ENCODE peak calls at places on chromosomes 12 and 14, in seven cellular contexts. One of them, this sample, is unnamed.

GRCh38 chr14:61403411-61403810 is 82.0 kb downstream of the PRKCH start:
- DNase-seq in SK-N-SH: no peak
- DNase-seq in endothelial cell of umbilical vein: peak
- DNase-seq in prostate gland: no peak
- DNase-seq in breast epithelium: no peak
- DNase-seq in GM12891: no peak
- DNase-seq in HCT116: no peak
- DNase-seq in this sample: no peak

GRCh38 chr12:63779498-63780481 is at the start of gene RXYLT1:
- DNase-seq in SK-N-SH: peak
- DNase-seq in endothelial cell of umbilical vein: peak
- DNase-seq in prostate gland: peak
- DNase-seq in breast epithelium: peak
- DNase-seq in GM12891: peak
- DNase-seq in HCT116: peak
- DNase-seq in this sample: peak

GRCh38 chr14:77005559-77005958 is 22.9 kb downstream of the IRF2BPL start:
- DNase-seq in SK-N-SH: no peak
- DNase-seq in endothelial cell of umbilical vein: no peak
- DNase-seq in prostate gland: no peak
- DNase-seq in breast epithelium: no peak
- DNase-seq in GM12891: no peak
- DNase-seq in HCT116: no peak
- DNase-seq in this sample: no peak

GRCh38 chr12:8554451-8555195 is 13.9 kb upstream of the CLEC4E start:
- DNase-seq in SK-N-SH: no peak
- DNase-seq in endothelial cell of umbilical vein: peak
- DNase-seq in prostate gland: no peak
- DNase-seq in breast epithelium: no peak
- DNase-seq in GM12891: no peak
- DNase-seq in HCT116: no peak
- DNase-seq in this sample: no peak

GRCh38 chr12:69240625-69240984 is 1.2 kb downstream of the CPSF6 start:
- DNase-seq in SK-N-SH: peak
- DNase-seq in endothelial cell of umbilical vein: peak
- DNase-seq in prostate gland: no peak
- DNase-seq in breast epithelium: no peak
- DNase-seq in GM12891: no peak
- DNase-seq in HCT116: no peak
- DNase-seq in this sample: no peak

GRCh38 chr12:94193168-94193567 is 44.8 kb downstream of the PLXNC1 start:
- DNase-seq in SK-N-SH: no peak
- DNase-seq in endothelial cell of umbilical vein: no peak
- DNase-seq in prostate gland: no peak
- DNase-seq in breast epithelium: no peak
- DNase-seq in GM12891: no peak
- DNase-seq in HCT116: no peak
- DNase-seq in this sample: no peak

GRCh38 chr14:29321646-29322045 is 555.1 kb downstream of the FOXG1 start:
- DNase-seq in SK-N-SH: no peak
- DNase-seq in endothelial cell of umbilical vein: no peak
- DNase-seq in prostate gland: no peak
- DNase-seq in breast epithelium: no peak
- DNase-seq in GM12891: no peak
- DNase-seq in HCT116: no peak
- DNase-seq in this sample: no peak

GRCh38 chr12:123269395-123269892 is 2.2 kb downstream of the CDK2AP1 start:
- DNase-seq in SK-N-SH: peak
- DNase-seq in endothelial cell of umbilical vein: peak
- DNase-seq in prostate gland: peak
- DNase-seq in breast epithelium: peak
- DNase-seq in GM12891: peak
- DNase-seq in HCT116: no peak
- DNase-seq in this sample: peak

GRCh38 chr14:76152333-76152681 is 585 bp downstream of the GPATCH2L start:
- DNase-seq in SK-N-SH: peak
- DNase-seq in endothelial cell of umbilical vein: peak
- DNase-seq in prostate gland: peak
- DNase-seq in breast epithelium: peak
- DNase-seq in GM12891: peak
- DNase-seq in HCT116: peak
- DNase-seq in this sample: peak

GRCh38 chr12:52271157-52271556 is 3.3 kb upstream of the KRT86 start:
- DNase-seq in SK-N-SH: no peak
- DNase-seq in endothelial cell of umbilical vein: no peak
- DNase-seq in prostate gland: no peak
- DNase-seq in breast epithelium: no peak
- DNase-seq in GM12891: no peak
- DNase-seq in HCT116: no peak
- DNase-seq in this sample: no peak

GRCh38 chr12:127193341-127193740 is 1073.6 kb upstream of the TMEM132C start:
- DNase-seq in SK-N-SH: no peak
- DNase-seq in endothelial cell of umbilical vein: no peak
- DNase-seq in prostate gland: no peak
- DNase-seq in breast epithelium: no peak
- DNase-seq in GM12891: no peak
- DNase-seq in HCT116: no peak
- DNase-seq in this sample: no peak

GRCh38 chr14:77508249-77508648 is 9.6 kb upstream of the ISM2 start:
- DNase-seq in SK-N-SH: no peak
- DNase-seq in endothelial cell of umbilical vein: no peak
- DNase-seq in prostate gland: no peak
- DNase-seq in breast epithelium: no peak
- DNase-seq in GM12891: no peak
- DNase-seq in HCT116: no peak
- DNase-seq in this sample: no peak

GRCh38 chr12:75933136-75933535 is 98.4 kb downstream of the PHLDA1 start:
- DNase-seq in SK-N-SH: no peak
- DNase-seq in endothelial cell of umbilical vein: peak
- DNase-seq in prostate gland: no peak
- DNase-seq in breast epithelium: no peak
- DNase-seq in GM12891: no peak
- DNase-seq in HCT116: peak
- DNase-seq in this sample: no peak

GRCh38 chr14:93160353-93160801 is 24.3 kb downstream of the MOAP1 start:
- DNase-seq in SK-N-SH: peak
- DNase-seq in endothelial cell of umbilical vein: no peak
- DNase-seq in prostate gland: no peak
- DNase-seq in breast epithelium: no peak
- DNase-seq in GM12891: no peak
- DNase-seq in HCT116: peak
- DNase-seq in this sample: no peak

GRCh38 chr12:92871121-92871520 is 58.0 kb downstream of the EEA1 start:
- DNase-seq in SK-N-SH: no peak
- DNase-seq in endothelial cell of umbilical vein: no peak
- DNase-seq in prostate gland: no peak
- DNase-seq in breast epithelium: no peak
- DNase-seq in GM12891: no peak
- DNase-seq in HCT116: no peak
- DNase-seq in this sample: no peak

DNA sequence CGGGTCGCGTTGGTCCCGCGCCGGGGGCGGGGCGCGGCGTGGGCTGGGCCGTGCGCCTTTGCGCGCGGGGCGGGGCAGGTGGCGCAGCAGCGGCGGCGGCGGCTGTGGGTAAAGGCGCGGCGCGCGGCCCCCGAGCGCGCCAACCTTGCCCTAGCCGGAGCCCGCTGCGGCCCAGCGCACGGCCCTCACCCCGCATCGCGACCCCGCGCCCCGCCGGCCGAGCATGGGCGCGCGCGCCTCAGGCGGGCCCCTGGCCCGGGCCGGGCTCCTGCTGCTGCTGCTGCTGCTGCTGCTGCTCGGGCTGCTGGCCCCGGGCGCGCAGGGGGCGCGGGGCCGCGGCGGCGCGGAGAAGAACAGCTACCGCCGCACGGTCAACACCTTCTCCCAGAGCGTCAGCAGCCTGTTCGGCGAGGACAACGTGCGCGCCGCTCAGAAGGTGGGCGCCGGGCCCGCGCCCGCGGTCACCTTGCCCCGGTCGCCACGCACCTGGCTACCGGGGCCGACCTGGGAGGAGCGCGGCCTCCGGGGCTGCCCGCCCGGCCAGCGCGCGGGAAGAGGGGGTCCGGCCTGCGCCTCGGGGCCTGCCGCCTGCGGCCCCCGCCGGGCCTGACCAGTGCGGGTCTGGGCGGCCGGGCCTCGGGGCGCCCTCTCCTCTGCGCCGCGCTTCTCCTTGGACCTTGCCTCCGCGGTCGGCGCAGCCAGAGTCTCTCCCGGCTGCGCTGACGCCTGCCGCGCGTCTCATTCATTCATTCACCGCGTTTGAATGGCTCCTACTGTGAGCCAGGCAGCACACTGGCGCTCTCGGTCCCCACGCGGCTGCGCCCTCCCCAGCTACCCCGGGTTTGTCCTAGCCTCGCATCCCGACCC is at the start of gene BRI3BP:
- DNase-seq in SK-N-SH: peak
- DNase-seq in endothelial cell of umbilical vein: peak
- DNase-seq in prostate gland: peak
- DNase-seq in breast epithelium: no peak
- DNase-seq in GM12891: no peak
- DNase-seq in HCT116: no peak
- DNase-seq in this sample: peak
- TF ChIP-seq POLR2AphosphoS5 in SK-N-SH: no peak
- TF ChIP-seq POLR2AphosphoS5 in endothelial cell of umbilical vein: no peak
- TF ChIP-seq POLR2AphosphoS5 in prostate gland: no peak
- TF ChIP-seq POLR2AphosphoS5 in breast epithelium: no peak
- TF ChIP-seq POLR2AphosphoS5 in GM12891: no peak
- TF ChIP-seq POLR2AphosphoS5 in HCT116: peak
- TF ChIP-seq POLR2AphosphoS5 in this sample: no peak

DNA sequence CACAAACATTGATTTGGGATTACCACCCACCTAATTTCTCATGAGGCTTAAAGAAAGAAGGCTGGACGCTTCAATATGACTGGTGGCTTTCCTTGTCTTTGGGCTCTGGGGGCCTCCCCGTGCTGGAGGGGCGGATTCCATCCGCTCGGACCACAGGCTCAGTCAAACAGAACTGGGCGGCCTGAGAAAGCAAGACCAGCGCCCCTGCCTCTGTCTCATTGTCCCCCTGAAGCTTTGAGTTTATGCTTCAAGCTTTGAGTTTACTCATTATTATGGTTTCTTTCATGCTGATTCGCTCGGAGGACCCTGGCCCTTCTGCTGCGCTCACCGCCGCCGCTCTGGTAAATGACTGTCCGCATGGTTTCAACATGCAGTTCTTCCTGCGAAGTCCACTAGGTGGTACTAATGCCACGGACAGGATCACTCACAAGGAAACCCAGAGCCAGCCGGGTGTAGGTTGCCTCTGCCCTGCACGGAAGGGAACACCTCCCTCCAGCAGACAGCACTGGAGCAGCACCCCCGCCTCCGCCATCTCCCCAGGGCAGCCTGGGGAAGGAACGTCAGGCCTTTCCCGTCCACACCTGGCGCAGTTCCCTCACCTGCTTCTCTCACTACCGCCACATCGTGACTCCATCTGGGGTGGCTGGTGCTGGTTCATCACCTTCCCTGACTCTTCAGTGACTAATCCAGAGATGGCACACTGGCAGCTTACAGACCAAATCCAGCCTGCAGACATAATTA is 13.2 kb upstream of the TIGAR start:
- DNase-seq in SK-N-SH: peak
- DNase-seq in endothelial cell of umbilical vein: peak
- DNase-seq in prostate gland: peak
- DNase-seq in breast epithelium: peak
- DNase-seq in GM12891: peak
- DNase-seq in HCT116: peak
- DNase-seq in this sample: peak
- TF ChIP-seq POLR2AphosphoS5 in SK-N-SH: no peak
- TF ChIP-seq POLR2AphosphoS5 in endothelial cell of umbilical vein: no peak
- TF ChIP-seq POLR2AphosphoS5 in prostate gland: peak
- TF ChIP-seq POLR2AphosphoS5 in breast epithelium: peak
- TF ChIP-seq POLR2AphosphoS5 in GM12891: no peak
- TF ChIP-seq POLR2AphosphoS5 in HCT116: peak
- TF ChIP-seq POLR2AphosphoS5 in this sample: no peak

GRCh38 chr12:45302621-45303020 is 86.7 kb downstream of the ANO6 start:
- DNase-seq in SK-N-SH: no peak
- DNase-seq in endothelial cell of umbilical vein: peak
- DNase-seq in prostate gland: no peak
- DNase-seq in breast epithelium: no peak
- DNase-seq in GM12891: no peak
- DNase-seq in HCT116: no peak
- DNase-seq in this sample: no peak

GRCh38 chr12:45304514-45305178 is 88.8 kb downstream of the ANO6 start:
- DNase-seq in SK-N-SH: no peak
- DNase-seq in endothelial cell of umbilical vein: peak
- DNase-seq in prostate gland: no peak
- DNase-seq in breast epithelium: no peak
- DNase-seq in GM12891: no peak
- DNase-seq in HCT116: no peak
- DNase-seq in this sample: no peak

GRCh38 chr12:45303955-45304354 is 88.1 kb downstream of the ANO6 start:
- DNase-seq in SK-N-SH: no peak
- DNase-seq in endothelial cell of umbilical vein: no peak
- DNase-seq in prostate gland: no peak
- DNase-seq in breast epithelium: no peak
- DNase-seq in GM12891: no peak
- DNase-seq in HCT116: no peak
- DNase-seq in this sample: no peak

GRCh38 chr12:45309826-45310626 is 94.1 kb downstream of the ANO6 start:
- DNase-seq in SK-N-SH: no peak
- DNase-seq in endothelial cell of umbilical vein: no peak
- DNase-seq in prostate gland: no peak
- DNase-seq in breast epithelium: no peak
- DNase-seq in GM12891: no peak
- DNase-seq in HCT116: no peak
- DNase-seq in this sample: no peak

GRCh38 chr12:45305904-45306303 is 90.0 kb downstream of the ANO6 start:
- DNase-seq in SK-N-SH: no peak
- DNase-seq in endothelial cell of umbilical vein: no peak
- DNase-seq in prostate gland: no peak
- DNase-seq in breast epithelium: peak
- DNase-seq in GM12891: no peak
- DNase-seq in HCT116: no peak
- DNase-seq in this sample: no peak
- TF ChIP-seq POLR2AphosphoS5 in SK-N-SH: no peak
- TF ChIP-seq POLR2AphosphoS5 in endothelial cell of umbilical vein: no peak
- TF ChIP-seq POLR2AphosphoS5 in prostate gland: no peak
- TF ChIP-seq POLR2AphosphoS5 in breast epithelium: no peak
- TF ChIP-seq POLR2AphosphoS5 in GM12891: no peak
- TF ChIP-seq POLR2AphosphoS5 in HCT116: no peak
- TF ChIP-seq POLR2AphosphoS5 in this sample: no peak

DNA sequence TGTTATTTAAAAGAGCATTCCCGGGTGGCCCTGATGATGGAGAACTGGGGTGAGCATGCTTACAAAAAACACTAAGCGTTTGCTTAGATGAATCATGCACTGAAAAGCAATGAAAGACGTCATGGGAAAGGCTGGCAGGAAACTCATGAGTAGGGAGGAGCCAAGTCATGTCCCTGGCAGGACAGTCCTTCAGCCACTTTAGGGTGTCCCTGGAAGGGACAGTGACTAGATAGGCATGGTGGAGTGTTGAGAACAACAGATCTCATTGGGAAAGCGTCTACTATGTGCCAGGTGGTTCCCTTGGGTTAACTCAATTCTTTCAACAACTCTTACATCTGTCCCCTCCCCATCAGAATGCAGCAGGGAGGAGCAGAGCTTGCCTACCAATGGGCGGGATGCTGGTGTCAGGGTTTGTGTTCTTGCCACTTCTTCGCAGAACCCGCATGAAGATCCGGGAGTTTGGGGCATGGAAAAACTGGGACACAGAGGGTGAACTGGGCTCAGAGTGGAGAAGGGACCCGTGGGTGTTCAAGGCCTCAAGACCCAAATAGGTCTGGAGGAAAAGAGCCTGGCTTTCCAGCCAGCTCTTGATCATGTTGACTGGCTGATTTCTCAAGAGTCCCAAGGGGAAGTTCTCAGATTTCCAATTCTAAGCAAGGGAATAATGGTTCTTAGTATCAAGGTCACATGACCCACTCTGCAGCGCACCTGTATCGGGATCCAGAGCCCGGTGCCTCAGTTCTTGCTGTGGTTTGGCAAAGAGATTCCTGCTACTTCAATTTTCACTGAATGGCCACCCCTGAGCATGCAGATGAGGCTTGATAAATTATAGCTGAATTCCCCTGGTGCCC is 653.9 kb upstream of the TBX3 start:
- DNase-seq in SK-N-SH: no peak
- DNase-seq in endothelial cell of umbilical vein: peak
- DNase-seq in prostate gland: peak
- DNase-seq in breast epithelium: no peak
- DNase-seq in GM12891: no peak
- DNase-seq in HCT116: peak
- DNase-seq in this sample: no peak
- TF ChIP-seq POLR2AphosphoS5 in SK-N-SH: no peak
- TF ChIP-seq POLR2AphosphoS5 in endothelial cell of umbilical vein: no peak
- TF ChIP-seq POLR2AphosphoS5 in prostate gland: peak
- TF ChIP-seq POLR2AphosphoS5 in breast epithelium: peak
- TF ChIP-seq POLR2AphosphoS5 in GM12891: no peak
- TF ChIP-seq POLR2AphosphoS5 in HCT116: no peak
- TF ChIP-seq POLR2AphosphoS5 in this sample: peak

This sample was measured in stomach.